ENCODE peak calls at places on chromosomes 5 and 9, in nine cellular contexts. W is NCI-H1092 treated with DMSO at 0.1 percent for 48 hours, E is thoracic aorta, V is EL, O is psoas muscle, R is NCI-H2171, Z is sciatic nerve, N is breast epithelium, X is Panc1. Y is an unnamed sample.

GRCh38 chr9:108569624-108570023 is 286.2 kb downstream of the ACTL7B start:
- DNase-seq in W (no peak), E (no peak), V (peak), O (no peak), R (no peak), Z (no peak), N (peak), X (no peak), Y (peak)

GRCh38 chr9:100070071-100070470 is 28.7 kb downstream of the ERP44 start:
- DNase-seq in W (no peak), E (no peak), V (no peak), O (no peak), R (no peak), Z (no peak), N (no peak), X (no peak), Y (no peak)

GRCh38 chr5:141439411-141440141 is 9.3 kb downstream of the PCDHGA12 start:
- DNase-seq in W (no peak), E (no peak), V (no peak), O (no peak), R (no peak), Z (no peak), N (no peak), X (no peak), Y (no peak)

GRCh38 chr9:124697326-124698200 is 73.5 kb downstream of the NR6A1 start:
- DNase-seq in W (no peak), E (no peak), V (peak), O (no peak), R (no peak), Z (no peak), N (no peak), X (no peak), Y (peak)

GRCh38 chr9:13213337-13213736 is 66.2 kb downstream of the MPDZ start:
- DNase-seq in W (peak), E (no peak), V (peak), O (no peak), R (no peak), Z (no peak), N (no peak), X (no peak), Y (no peak)

GRCh38 chr9:99226054-99226453 is 4.0 kb downstream of the SEC61B start:
- DNase-seq in W (no peak), E (no peak), V (no peak), O (no peak), R (no peak), Z (no peak), N (no peak), X (no peak), Y (no peak)

GRCh38 chr5:68252678-68253520 is 37.3 kb downstream of the PIK3R1 start:
- DNase-seq in W (peak), E (no peak), V (peak), O (peak), R (no peak), Z (no peak), N (no peak), X (peak), Y (peak)

GRCh38 chr5:127590154-127590722 is 58.6 kb upstream of the CTXN3 start:
- DNase-seq in W (no peak), E (no peak), V (no peak), O (no peak), R (no peak), Z (no peak), N (no peak), X (no peak), Y (no peak)

GRCh38 chr9:108217601-108218190 is 638.1 kb downstream of the ACTL7B start:
- DNase-seq in W (no peak), E (no peak), V (no peak), O (no peak), R (no peak), Z (no peak), N (no peak), X (no peak), Y (no peak)

GRCh38 chr9:15725953-15726352 is 173.1 kb downstream of the CCDC171 start:
- DNase-seq in W (no peak), E (no peak), V (no peak), O (no peak), R (no peak), Z (no peak), N (no peak), X (no peak), Y (no peak)

GRCh38 chr9:22079873-22080341 is 70.8 kb upstream of the CDKN2B start:
- DNase-seq in W (no peak), E (no peak), V (peak), O (no peak), R (no peak), Z (no peak), N (peak), X (no peak), Y (no peak)

GRCh38 chr5:16978296-16978695 is 42.2 kb upstream of the MYO10 start:
- DNase-seq in W (no peak), E (no peak), V (no peak), O (no peak), R (no peak), Z (no peak), N (no peak), X (no peak), Y (no peak)

GRCh38 chr5:170691623-170692022 is 91.9 kb upstream of the GABRP start:
- DNase-seq in W (no peak), E (no peak), V (no peak), O (no peak), R (no peak), Z (no peak), N (no peak), X (no peak), Y (no peak)

GRCh38 chr5:151038801-151039238 is 18.4 kb downstream of the GPX3 start:
- DNase-seq in W (no peak), E (no peak), V (peak), O (no peak), R (no peak), Z (no peak), N (no peak), X (no peak), Y (no peak)

GRCh38 chr9:105468875-105469274 is 21.0 kb downstream of the FSD1L start:
- DNase-seq in W (no peak), E (no peak), V (no peak), O (no peak), R (no peak), Z (no peak), N (no peak), X (no peak), Y (no peak)

GRCh38 chr9:76581752-76582151 is 122.8 kb downstream of the GCNT1 start:
- DNase-seq in W (no peak), E (no peak), V (no peak), O (no peak), R (no peak), Z (no peak), N (no peak), X (no peak), Y (no peak)

GRCh38 chr5:176676361-176676824 is 29.1 kb downstream of the TSPAN17 start:
- DNase-seq in W (no peak), E (no peak), V (peak), O (no peak), R (no peak), Z (no peak), N (no peak), X (no peak), Y (peak)

GRCh38 chr5:95595289-95595931 is 24.5 kb upstream of the GPR150 start:
- DNase-seq in W (no peak), E (no peak), V (no peak), O (no peak), R (no peak), Z (no peak), N (no peak), X (no peak), Y (no peak)

GRCh38 chr5:52709171-52709925 is 78.4 kb upstream of the ITGA1 start:
- DNase-seq in W (no peak), E (no peak), V (peak), O (no peak), R (no peak), Z (no peak), N (no peak), X (no peak), Y (peak)

GRCh38 chr9:6405371-6405770 is 7.6 kb upstream of the UHRF2 start:
- DNase-seq in W (no peak), E (no peak), V (no peak), O (no peak), R (no peak), Z (no peak), N (no peak), X (no peak), Y (no peak)

GRCh38 chr5:174317261-174317894 is 271.9 kb downstream of the NSG2 start:
- DNase-seq in W (peak), E (no peak), V (peak), O (no peak), R (no peak), Z (peak), N (no peak), X (peak), Y (peak)

GRCh38 chr5:5492087-5492933 is 69.8 kb downstream of the ICE1 start:
- DNase-seq in W (peak), E (no peak), V (peak), O (no peak), R (peak), Z (no peak), N (no peak), X (peak), Y (peak)

GRCh38 chr9:98520221-98520920 is 188.4 kb downstream of the GABBR2 start:
- DNase-seq in W (no peak), E (no peak), V (peak), O (no peak), R (peak), Z (no peak), N (no peak), X (no peak), Y (no peak)

GRCh38 chr9:72211047-72211446 is 61.8 kb downstream of the GDA start:
- DNase-seq in W (no peak), E (no peak), V (no peak), O (no peak), R (no peak), Z (no peak), N (no peak), X (no peak), Y (no peak)

GRCh38 chr5:151571270-151572173 is 19.6 kb downstream of the FAT2 start:
- DNase-seq in W (no peak), E (no peak), V (no peak), O (no peak), R (no peak), Z (no peak), N (no peak), X (no peak), Y (no peak)

GRCh38 chr9:91162311-91162710 is 199.4 kb downstream of the AUH start:
- DNase-seq in W (no peak), E (no peak), V (peak), O (no peak), R (no peak), Z (no peak), N (no peak), X (no peak), Y (peak)